ENCODE peak calls at places on chromosomes 2 and 18, in six cellular contexts. One of them, this sample, is unnamed.

GRCh38 chr2:181190711-181191110 is 210.3 kb downstream of the UBE2E3 start:
- DNase-seq in IMR-90: no peak
- DNase-seq in H1: no peak
- DNase-seq in H9: no peak
- DNase-seq in neuronal stem cell: no peak
- DNase-seq in mesenchymal stem cell: no peak
- DNase-seq in this sample: no peak

GRCh38 chr18:79947881-79948610 is 3.4 kb downstream of the SLC66A2 start:
- DNase-seq in IMR-90: no peak
- DNase-seq in H1: no peak
- DNase-seq in H9: no peak
- DNase-seq in neuronal stem cell: no peak
- DNase-seq in mesenchymal stem cell: no peak
- DNase-seq in this sample: no peak

GRCh38 chr2:113167115-113167932 is 6.4 kb upstream of the PSD4 start:
- DNase-seq in IMR-90: no peak
- DNase-seq in H1: peak; percentile 31
- DNase-seq in H9: no peak
- DNase-seq in neuronal stem cell: no peak
- DNase-seq in mesenchymal stem cell: no peak
- DNase-seq in this sample: no peak

GRCh38 chr2:142037744-142038143 is 93.1 kb downstream of the LRP1B start:
- DNase-seq in IMR-90: no peak
- DNase-seq in H1: no peak
- DNase-seq in H9: no peak
- DNase-seq in neuronal stem cell: no peak
- DNase-seq in mesenchymal stem cell: peak; percentile 10
- DNase-seq in this sample: no peak

GRCh38 chr2:211495339-211495738 is 938.9 kb downstream of the CPS1 start:
- DNase-seq in IMR-90: no peak
- DNase-seq in H1: no peak
- DNase-seq in H9: no peak
- DNase-seq in neuronal stem cell: no peak
- DNase-seq in mesenchymal stem cell: no peak
- DNase-seq in this sample: no peak

GRCh38 chr2:159788218-159788617 is 9.8 kb downstream of the CD302 start:
- DNase-seq in IMR-90: no peak
- DNase-seq in H1: no peak
- DNase-seq in H9: no peak
- DNase-seq in neuronal stem cell: no peak
- DNase-seq in mesenchymal stem cell: no peak
- DNase-seq in this sample: peak; percentile 97

GRCh38 chr2:127107622-127107999 is 657 bp upstream of the BIN1 start:
- DNase-seq in IMR-90: no peak
- DNase-seq in H1: no peak
- DNase-seq in H9: no peak
- DNase-seq in neuronal stem cell: no peak
- DNase-seq in mesenchymal stem cell: no peak
- DNase-seq in this sample: no peak

GRCh38 chr2:166792808-166793207 is 95.5 kb upstream of the XIRP2 start:
- DNase-seq in IMR-90: no peak
- DNase-seq in H1: no peak
- DNase-seq in H9: no peak
- DNase-seq in neuronal stem cell: no peak
- DNase-seq in mesenchymal stem cell: no peak
- DNase-seq in this sample: peak; percentile 1

GRCh38 chr18:48800877-48801727 is 149.7 kb downstream of the SMAD7 start:
- DNase-seq in IMR-90: peak; percentile 78
- DNase-seq in H1: peak; percentile 28
- DNase-seq in H9: peak; percentile 11
- DNase-seq in neuronal stem cell: no peak
- DNase-seq in mesenchymal stem cell: peak; percentile 37
- DNase-seq in this sample: no peak

GRCh38 chr2:10335046-10335840 is 32.5 kb downstream of the HPCAL1 start:
- DNase-seq in IMR-90: no peak
- DNase-seq in H1: no peak
- DNase-seq in H9: no peak
- DNase-seq in neuronal stem cell: no peak
- DNase-seq in mesenchymal stem cell: no peak
- DNase-seq in this sample: peak; percentile 92

GRCh38 chr18:34108206-34108605 is 116.5 kb downstream of the NOL4 start:
- DNase-seq in IMR-90: no peak
- DNase-seq in H1: no peak
- DNase-seq in H9: no peak
- DNase-seq in neuronal stem cell: no peak
- DNase-seq in mesenchymal stem cell: no peak
- DNase-seq in this sample: no peak

GRCh38 chr2:105239924-105240323 is 1.6 kb upstream of the GPR45 start:
- DNase-seq in IMR-90: peak; percentile 94
- DNase-seq in H1: no peak
- DNase-seq in H9: no peak
- DNase-seq in neuronal stem cell: no peak
- DNase-seq in mesenchymal stem cell: peak; percentile 83
- DNase-seq in this sample: peak; percentile 72

GRCh38 chr2:28684142-28684858 is 67.3 kb upstream of the PPP1CB start:
- DNase-seq in IMR-90: no peak
- DNase-seq in H1: no peak
- DNase-seq in H9: no peak
- DNase-seq in neuronal stem cell: no peak
- DNase-seq in mesenchymal stem cell: no peak
- DNase-seq in this sample: peak; percentile 68

GRCh38 chr2:204825054-204825453 is 279.8 kb downstream of the PARD3B start:
- DNase-seq in IMR-90: peak; percentile 7
- DNase-seq in H1: no peak
- DNase-seq in H9: no peak
- DNase-seq in neuronal stem cell: no peak
- DNase-seq in mesenchymal stem cell: peak; percentile 25
- DNase-seq in this sample: peak; percentile 83

GRCh38 chr2:181393472-181393871 is 63.7 kb upstream of the ITGA4 start:
- DNase-seq in IMR-90: peak; percentile 71
- DNase-seq in H1: no peak
- DNase-seq in H9: no peak
- DNase-seq in neuronal stem cell: no peak
- DNase-seq in mesenchymal stem cell: peak; percentile 86
- DNase-seq in this sample: no peak

GRCh38 chr18:10768221-10768620 is 242.4 kb downstream of the NAPG start:
- DNase-seq in IMR-90: no peak
- DNase-seq in H1: no peak
- DNase-seq in H9: no peak
- DNase-seq in neuronal stem cell: no peak
- DNase-seq in mesenchymal stem cell: no peak
- DNase-seq in this sample: no peak

GRCh38 chr2:219509780-219510511 is 4.3 kb upstream of the ASIC4 start:
- DNase-seq in IMR-90: peak; percentile 45
- DNase-seq in H1: peak; percentile 91
- DNase-seq in H9: peak; percentile 87
- DNase-seq in neuronal stem cell: no peak
- DNase-seq in mesenchymal stem cell: peak; percentile 74
- DNase-seq in this sample: no peak

GRCh38 chr2:45180033-45180746 is 170.9 kb upstream of the SIX2 start:
- DNase-seq in IMR-90: peak; percentile 53
- DNase-seq in H1: no peak
- DNase-seq in H9: no peak
- DNase-seq in neuronal stem cell: no peak
- DNase-seq in mesenchymal stem cell: no peak
- DNase-seq in this sample: no peak

GRCh38 chr2:47344890-47345583 is 57.9 kb upstream of the MSH2 start:
- DNase-seq in IMR-90: peak; percentile 44
- DNase-seq in H1: peak; percentile 85
- DNase-seq in H9: peak; percentile 99
- DNase-seq in neuronal stem cell: peak; percentile 92
- DNase-seq in mesenchymal stem cell: peak; percentile 71
- DNase-seq in this sample: peak; percentile 50

GRCh38 chr18:55857409-55857808 is 269.4 kb upstream of the TCF4 start:
- DNase-seq in IMR-90: no peak
- DNase-seq in H1: no peak
- DNase-seq in H9: no peak
- DNase-seq in neuronal stem cell: no peak
- DNase-seq in mesenchymal stem cell: no peak
- DNase-seq in this sample: peak; percentile 48

GRCh38 chr2:6823111-6823510 is 42.6 kb downstream of the CMPK2 start:
- DNase-seq in IMR-90: peak; percentile 61
- DNase-seq in H1: no peak
- DNase-seq in H9: no peak
- DNase-seq in neuronal stem cell: no peak
- DNase-seq in mesenchymal stem cell: peak; percentile 45
- DNase-seq in this sample: peak; percentile 23
- H3K27ac ChIP-seq in IMR-90: peak overlapping the region; percentile 50
- H3K27ac ChIP-seq in H1: no peak overlapping the region
- H3K27ac ChIP-seq in H9: no peak overlapping the region
- H3K27ac ChIP-seq in neuronal stem cell: no peak overlapping the region
- H3K27ac ChIP-seq in mesenchymal stem cell: no peak overlapping the region
- H3K27ac ChIP-seq in this sample: peak overlapping the region; percentile 67

DNA sequence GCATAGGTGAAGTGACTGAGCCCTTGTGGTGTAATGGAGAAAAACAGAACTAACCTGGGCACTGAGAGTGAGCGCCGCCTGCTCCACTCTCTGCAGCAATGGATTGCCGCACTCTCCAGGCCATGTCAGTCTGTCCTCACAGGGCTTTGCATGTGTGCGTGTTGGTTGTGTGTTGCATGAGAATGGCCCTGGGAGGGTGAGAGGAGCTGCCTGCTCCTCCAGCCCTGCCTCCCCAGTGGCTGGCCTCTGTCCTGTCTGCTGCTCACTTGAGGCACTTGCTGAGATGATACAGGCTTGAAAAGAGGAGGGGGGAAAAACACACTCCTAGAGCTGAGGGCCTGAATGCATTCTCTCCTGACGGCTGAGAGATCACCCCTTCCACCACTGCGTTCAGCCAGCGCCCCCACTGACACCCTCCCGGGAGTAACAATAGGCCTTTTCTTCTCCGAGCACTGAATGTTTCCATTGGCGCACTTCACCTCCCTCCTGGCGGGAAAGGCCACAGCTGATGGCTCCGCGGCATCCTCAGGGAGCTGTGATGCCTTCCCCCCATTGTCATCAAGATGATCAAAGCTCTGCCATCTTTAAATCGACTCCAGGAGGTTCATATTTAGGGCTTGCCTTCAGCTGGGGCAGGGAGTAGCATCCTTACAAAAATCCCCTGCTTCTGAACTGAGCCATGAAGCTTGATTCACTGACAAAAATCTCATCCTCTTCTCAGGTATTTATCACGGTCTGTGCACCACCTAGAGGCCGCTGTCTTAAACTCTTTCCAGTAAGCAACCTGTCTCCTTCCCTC is 49.9 kb upstream of the DAPL1 start:
- DNase-seq in IMR-90: peak; percentile 74
- DNase-seq in H1: peak; percentile 78
- DNase-seq in H9: peak; percentile 74
- DNase-seq in neuronal stem cell: peak; percentile 63
- DNase-seq in mesenchymal stem cell: peak; percentile 68
- DNase-seq in this sample: peak; percentile 34
- H2AFZ ChIP-seq in IMR-90: no peak overlapping the region
- H2AFZ ChIP-seq in H1: peak overlapping the region; percentile 88
- H2AFZ ChIP-seq in H9: no peak overlapping the region
- H2AFZ ChIP-seq in neuronal stem cell: peak overlapping the region; percentile 85
- H2AFZ ChIP-seq in mesenchymal stem cell: no peak overlapping the region
- H2AFZ ChIP-seq in this sample: peak overlapping the region; percentile 1

GRCh38 chr2:144516417-144516980 is 3.4 kb downstream of the ZEB2 start:
- DNase-seq in IMR-90: no peak
- DNase-seq in H1: peak; percentile 70
- DNase-seq in H9: no peak
- DNase-seq in neuronal stem cell: no peak
- DNase-seq in mesenchymal stem cell: no peak
- DNase-seq in this sample: no peak

GRCh38 chr2:144515694-144516416 is 4.1 kb downstream of the ZEB2 start:
- DNase-seq in IMR-90: no peak
- DNase-seq in H1: peak; percentile 74
- DNase-seq in H9: no peak
- DNase-seq in neuronal stem cell: no peak
- DNase-seq in mesenchymal stem cell: peak; percentile 64
- DNase-seq in this sample: no peak

GRCh38 chr2:144517825-144518699 is 1.9 kb downstream of the ZEB2 start:
- DNase-seq in IMR-90: no peak
- DNase-seq in H1: no peak
- DNase-seq in H9: no peak
- DNase-seq in neuronal stem cell: no peak
- DNase-seq in mesenchymal stem cell: no peak
- DNase-seq in this sample: no peak

GRCh38 chr2:144518744-144519596 is 949 bp downstream of the ZEB2 start:
- DNase-seq in IMR-90: no peak
- DNase-seq in H1: no peak
- DNase-seq in H9: no peak
- DNase-seq in neuronal stem cell: no peak
- DNase-seq in mesenchymal stem cell: no peak
- DNase-seq in this sample: no peak

DNA sequence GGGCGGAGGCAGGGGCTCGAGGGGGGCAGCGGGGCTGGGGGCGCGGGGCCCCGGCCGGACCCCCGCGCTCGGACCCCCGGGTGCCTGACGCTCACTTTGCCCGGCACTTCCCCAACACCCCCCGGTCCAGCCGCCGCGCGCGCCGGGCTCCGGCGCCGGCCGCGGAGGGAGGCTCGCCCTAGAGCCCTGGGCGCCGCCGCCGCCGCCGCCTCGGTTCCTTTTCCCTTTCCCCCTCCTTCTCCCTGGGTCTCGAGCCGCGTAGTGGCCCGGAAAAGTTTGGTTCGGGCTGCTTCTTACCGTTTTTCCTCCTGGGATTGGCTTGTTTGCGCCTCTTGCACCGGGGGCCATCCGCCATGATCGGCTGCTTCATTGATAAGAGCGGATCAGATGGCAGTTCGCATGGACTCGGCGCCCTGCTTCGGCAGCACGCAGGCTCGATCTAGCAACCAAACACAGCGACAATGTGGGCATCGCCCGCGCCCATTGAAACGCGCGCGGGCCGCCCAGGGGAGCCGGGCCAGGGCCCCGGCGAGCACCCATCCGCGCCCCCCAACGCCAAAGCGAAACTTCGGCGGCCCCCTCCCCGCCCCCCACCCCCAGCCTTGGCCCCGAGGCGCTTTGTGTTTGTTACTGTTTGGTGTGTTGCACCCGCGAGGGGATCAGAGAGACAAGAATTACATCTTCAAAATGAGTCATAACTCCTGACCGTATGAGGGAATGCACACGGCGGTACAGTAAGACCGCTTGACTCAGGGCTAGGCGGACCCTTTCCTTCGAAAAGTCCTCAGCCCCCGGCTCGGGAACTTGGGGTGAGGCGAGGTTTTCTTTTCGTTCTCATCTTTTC is 2.7 kb downstream of the ZEB2 start:
- DNase-seq in IMR-90: peak; percentile 98
- DNase-seq in H1: peak; percentile 65
- DNase-seq in H9: peak; percentile 52
- DNase-seq in neuronal stem cell: no peak
- DNase-seq in mesenchymal stem cell: peak; percentile 96
- DNase-seq in this sample: peak; percentile 56
- H2BK120ac ChIP-seq in IMR-90: peak overlapping the region; percentile 94
- H2BK120ac ChIP-seq in H1: no peak overlapping the region
- H2BK120ac ChIP-seq in H9: no peak overlapping the region
- H2BK120ac ChIP-seq in neuronal stem cell: peak overlapping the region; percentile 38
- H2BK120ac ChIP-seq in mesenchymal stem cell: peak overlapping the region; percentile 99
- H2BK120ac ChIP-seq in this sample: peak overlapping the region; percentile 52

DNA sequence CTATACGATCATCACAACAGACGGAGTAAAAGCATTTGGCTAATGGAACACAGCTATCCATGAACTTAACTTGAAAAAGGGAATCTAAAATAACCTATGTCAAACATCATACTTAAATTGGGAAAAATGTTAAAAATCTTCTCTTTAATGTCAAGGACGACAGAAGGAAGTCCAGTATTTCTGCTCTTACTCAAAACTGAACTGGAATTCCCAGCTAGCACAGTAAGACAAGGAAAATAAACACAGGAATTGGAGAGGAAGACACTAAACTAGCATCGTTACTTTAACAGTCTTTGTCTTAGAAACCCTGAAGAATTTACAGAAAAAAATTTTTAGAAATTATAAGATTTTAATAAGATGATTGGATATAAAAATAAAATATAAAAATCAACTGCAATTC is 112.6 kb downstream of the HDAC4 start:
- DNase-seq in IMR-90: peak; percentile 67
- DNase-seq in H1: no peak
- DNase-seq in H9: no peak
- DNase-seq in neuronal stem cell: no peak
- DNase-seq in mesenchymal stem cell: peak; percentile 59
- DNase-seq in this sample: no peak
- H3K27ac ChIP-seq in IMR-90: peak overlapping the region; percentile 25
- H3K27ac ChIP-seq in H1: no peak overlapping the region
- H3K27ac ChIP-seq in H9: no peak overlapping the region
- H3K27ac ChIP-seq in neuronal stem cell: no peak overlapping the region
- H3K27ac ChIP-seq in mesenchymal stem cell: no peak overlapping the region
- H3K27ac ChIP-seq in this sample: no peak overlapping the region

This sample was measured in trophoblast cell.